ENCODE peak calls at places on chromosomes 11 and 22, in eight cellular contexts. T is mammary epithelial cell; A is body of pancreas; J is effector memory CD4-positive, alpha-beta T cell; C is aorta; W is uterus; V is transverse colon; U is PC-3. H is an unnamed sample. For H3K27me3 and H3K36me3, the result is how much of the 10 kb centered on the place peaks cover.

GRCh38 chr11:110896358-110896757 is 184.1 kb upstream of the ARHGAP20 start:
- DNase-seq in J (no peak), U (no peak), C (no peak), W (no peak), T (no peak), V (no peak), A (no peak), H (no peak)

GRCh38 chr22:22067192-22067591 is 84.6 kb upstream of the TOP3B start:
- DNase-seq in W (no peak), J (no peak), V (no peak), U (no peak), T (no peak), C (no peak), A (no peak), H (no peak)

GRCh38 chr22:46758867-46759290 is 3.6 kb upstream of the TBC1D22A start:
- DNase-seq in W (no peak), C (no peak), V (peak), U (peak), J (no peak), A (peak), T (peak), H (peak)

GRCh38 chr11:88414981-88415391 is 77.5 kb upstream of the CTSC start:
- DNase-seq in V (no peak), A (no peak), W (no peak), C (no peak), T (peak), U (peak), J (no peak), H (no peak)

GRCh38 chr22:44928064-44928463 is 81.7 kb downstream of the PHF21B start:
- DNase-seq in J (no peak), W (no peak), V (no peak), A (no peak), U (no peak), C (peak), T (no peak), H (peak)

GRCh38 chr22:35609761-35610160 is 7.4 kb downstream of the MB start:
- DNase-seq in W (no peak), A (no peak), V (no peak), C (no peak), U (no peak), T (no peak), J (no peak), H (no peak)

GRCh38 chr11:129865701-129866100 is 29.7 kb downstream of the NFRKB start:
- DNase-seq in J (no peak), C (no peak), T (no peak), W (no peak), A (no peak), U (no peak), V (no peak), H (no peak)

GRCh38 chr11:130389315-130389935 is 39.0 kb downstream of the ADAMTS8 start:
- DNase-seq in U (no peak), V (peak), A (no peak), W (no peak), T (no peak), C (peak), J (no peak), H (no peak)

GRCh38 chr22:37607010-37607911 is 1.4 kb upstream of the GGA1 start:
- DNase-seq in V (peak), U (peak), J (peak), C (peak), W (peak), T (peak), A (peak), H (peak)
- H3K4me3 ChIP-seq in V (peak), U (peak), J (peak), C (no peak), W (peak), T (peak), A (no peak), H (peak)

DNA sequence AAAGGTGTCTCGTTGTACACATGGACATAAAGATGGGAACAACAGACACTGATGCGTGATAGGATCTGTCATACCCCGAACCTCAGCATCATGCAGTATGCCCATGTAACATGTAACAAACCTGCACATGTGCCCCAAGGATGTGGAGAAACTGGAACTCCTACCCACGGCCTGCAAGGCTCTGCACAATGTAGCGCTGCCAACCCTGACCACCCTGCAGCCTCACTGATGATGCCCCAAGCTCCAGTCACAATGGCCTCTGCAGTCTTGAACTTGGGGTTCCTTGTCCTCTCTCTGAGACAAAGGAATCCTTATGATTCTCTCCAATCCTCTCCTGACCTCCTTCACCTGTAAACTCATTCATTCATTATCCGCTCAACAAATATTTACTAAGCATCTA is 14.2 kb downstream of the LMO1 start:
- DNase-seq in J (no peak), U (no peak), C (peak), W (no peak), V (no peak), A (no peak), T (no peak), H (no peak)
- H3K27me3 ChIP-seq in J (under half), U (under half), C (under half), W (under half), V (under half), A (under half), T (under half), H (under half)

GRCh38 chr11:59791639-59792038 is 18.9 kb downstream of the MRPL16 start:
- DNase-seq in U (no peak), A (no peak), V (no peak), T (no peak), C (no peak), W (no peak), J (no peak), H (no peak)
- H3K36me3 ChIP-seq in U (under half), A (under half), V (under half), T (under half), C (under half), W (under half), J (under half), H (under half)

GRCh38 chr11:66956689-66957290 is 1.4 kb downstream of the PC start:
- DNase-seq in J (no peak), C (peak), A (no peak), T (peak), U (no peak), V (no peak), W (no peak), H (peak)

GRCh38 chr11:66957971-66958231 is 282 bp downstream of the PC start:
- DNase-seq in V (no peak), J (no peak), W (no peak), T (no peak), U (no peak), C (no peak), A (no peak), H (peak)

GRCh38 chr11:66958232-66958955 is at the start of gene PC:
- DNase-seq in V (peak), A (peak), W (peak), T (peak), C (peak), U (peak), J (peak), H (peak)

GRCh38 chr11:66962247-66962646 is 4.1 kb upstream of the PC start:
- DNase-seq in W (no peak), A (no peak), C (no peak), J (no peak), V (no peak), U (no peak), T (no peak), H (no peak)

GRCh38 chr11:66958956-66959274 is 732 bp upstream of the PC start:
- DNase-seq in W (no peak), A (no peak), C (no peak), V (no peak), T (no peak), J (no peak), U (no peak), H (no peak)
- H3K4me3 ChIP-seq in W (peak), A (no peak), C (no peak), V (peak), T (peak), J (peak), U (peak), H (peak)

GRCh38 chr11:71931245-71931602 is 2.4 kb downstream of the RNF121 start:
- DNase-seq in A (no peak), V (no peak), U (no peak), W (no peak), C (no peak), J (no peak), T (no peak), H (no peak)
- H3K27me3 ChIP-seq in A (under half), V (under half), U (under half), W (under half), C (under half), J (under half), T (under half), H (under half)

DNA sequence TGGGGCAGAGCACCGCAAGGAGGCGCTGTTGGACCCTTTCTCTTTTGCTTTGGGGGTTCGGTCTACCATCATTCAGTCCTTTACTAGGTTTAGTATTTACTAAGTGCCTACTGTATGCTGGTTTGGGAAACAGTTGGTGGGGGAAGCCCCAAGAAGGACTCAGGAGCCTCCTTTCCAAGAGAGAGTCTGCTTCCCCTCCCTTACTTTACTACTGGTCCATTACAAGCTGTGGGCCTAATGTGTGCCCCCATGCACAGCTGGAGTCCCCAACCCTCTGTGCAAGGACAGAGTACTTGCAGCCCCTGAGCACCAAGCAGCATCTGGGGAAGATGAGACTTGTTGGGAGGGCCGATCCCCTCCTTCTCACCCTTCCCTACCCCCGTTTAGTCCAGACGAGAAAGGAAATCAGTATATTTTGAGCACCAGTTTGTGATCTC is 876 bp upstream of the UBE2L6 start:
- DNase-seq in T (peak), V (no peak), C (no peak), U (peak), A (no peak), W (peak), J (no peak), H (no peak)
- H3K36me3 ChIP-seq in T (under half), V (under half), C (under half), U (under half), A (under half), W (under half), J (under half), H (under half)

GRCh38 chr11:32432565-32433248 is 2.6 kb downstream of the WT1 start:
- DNase-seq in C (no peak), U (no peak), T (no peak), J (no peak), V (no peak), A (no peak), W (no peak), H (peak)
- H3K4me3 ChIP-seq in C (peak), U (no peak), T (no peak), J (no peak), V (peak), A (no peak), W (peak), H (no peak)

GRCh38 chr11:57158582-57158981 is 23.2 kb upstream of the LRRC55 start:
- DNase-seq in V (no peak), U (no peak), W (no peak), J (no peak), T (no peak), C (no peak), A (no peak), H (no peak)

GRCh38 chr11:57162179-57162898 is 19.4 kb upstream of the LRRC55 start:
- DNase-seq in W (no peak), T (peak), U (no peak), C (no peak), V (no peak), J (no peak), A (no peak), H (no peak)

GRCh38 chr11:57158180-57158579 is 23.6 kb upstream of the LRRC55 start:
- DNase-seq in W (no peak), V (no peak), J (no peak), A (no peak), T (no peak), U (no peak), C (no peak), H (no peak)

GRCh38 chr11:57161351-57161750 is 20.4 kb upstream of the LRRC55 start:
- DNase-seq in T (no peak), A (no peak), U (no peak), C (no peak), J (no peak), W (no peak), V (no peak), H (no peak)

DNA sequence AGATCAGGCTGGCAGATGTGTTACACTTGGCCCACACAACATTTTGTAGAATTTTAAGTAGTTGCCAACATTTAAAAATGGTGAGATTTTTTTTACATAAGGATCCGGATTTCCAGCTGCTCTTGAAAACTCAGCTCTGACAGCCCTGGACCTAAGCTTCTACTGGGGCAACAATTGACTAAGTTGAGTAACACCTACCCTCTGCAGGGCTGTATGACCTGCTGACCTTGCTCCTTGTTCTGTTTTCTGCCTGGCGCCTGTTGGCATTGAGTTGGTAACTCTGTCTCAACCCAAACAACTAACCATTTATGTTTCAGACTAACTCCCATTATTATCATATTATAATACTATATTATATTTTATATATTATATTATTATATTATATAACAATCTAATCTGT is 21.1 kb upstream of the LRRC55 start:
- DNase-seq in V (no peak), C (no peak), A (no peak), W (no peak), T (no peak), U (no peak), J (no peak), H (no peak)
- H3K27me3 ChIP-seq in V (under half), C (under half), A (under half), W (under half), T (under half), U (half or more), J (under half), H (under half)

H was measured in H7.